ENCODE peak calls at places on chromosomes 6 and 20, in six cellular contexts. One of them, this sample, is unnamed.

GRCh38 chr6:169096326-169096882 is 157.2 kb downstream of the THBS2 start:
- DNase-seq in left ventricle myocardium inferior: no peak
- DNase-seq in upper lobe of right lung: no peak
- DNase-seq in cardiac muscle cell: no peak
- DNase-seq in OCI-LY7: no peak
- DNase-seq in neural progenitor cell: no peak
- DNase-seq in this sample: peak; percentile 55

GRCh38 chr20:708956-709355 is 33.4 kb upstream of the SCRT2 start:
- DNase-seq in neural progenitor cell: no peak
- DNase-seq in cardiac muscle cell: no peak
- DNase-seq in upper lobe of right lung: no peak
- DNase-seq in OCI-LY7: no peak
- DNase-seq in left ventricle myocardium inferior: no peak
- DNase-seq in this sample: no peak

GRCh38 chr20:44629017-44629385 is 22.5 kb downstream of the ADA start:
- DNase-seq in neural progenitor cell: no peak
- DNase-seq in left ventricle myocardium inferior: no peak
- DNase-seq in cardiac muscle cell: no peak
- DNase-seq in upper lobe of right lung: no peak
- DNase-seq in OCI-LY7: no peak
- DNase-seq in this sample: no peak

GRCh38 chr6:170207586-170207985 is 83.3 kb downstream of the DLL1 start:
- DNase-seq in OCI-LY7: no peak
- DNase-seq in upper lobe of right lung: no peak
- DNase-seq in left ventricle myocardium inferior: no peak
- DNase-seq in cardiac muscle cell: no peak
- DNase-seq in neural progenitor cell: no peak
- DNase-seq in this sample: no peak

GRCh38 chr6:168060521-168060931 is 18.5 kb downstream of the FRMD1 start:
- DNase-seq in upper lobe of right lung: no peak
- DNase-seq in OCI-LY7: no peak
- DNase-seq in left ventricle myocardium inferior: peak; percentile 72
- DNase-seq in cardiac muscle cell: peak; percentile 91
- DNase-seq in neural progenitor cell: peak; percentile 79
- DNase-seq in this sample: peak; percentile 61

GRCh38 chr6:74356385-74356784 is 660.4 kb downstream of the CD109 start:
- DNase-seq in OCI-LY7: no peak
- DNase-seq in cardiac muscle cell: no peak
- DNase-seq in left ventricle myocardium inferior: no peak
- DNase-seq in neural progenitor cell: no peak
- DNase-seq in upper lobe of right lung: no peak
- DNase-seq in this sample: no peak

GRCh38 chr6:12232339-12232738 is 57.8 kb upstream of the EDN1 start:
- DNase-seq in upper lobe of right lung: no peak
- DNase-seq in cardiac muscle cell: peak; percentile 75
- DNase-seq in left ventricle myocardium inferior: no peak
- DNase-seq in OCI-LY7: no peak
- DNase-seq in neural progenitor cell: no peak
- DNase-seq in this sample: no peak

GRCh38 chr20:62366370-62367135 is 559 bp downstream of the LAMA5 start:
- DNase-seq in left ventricle myocardium inferior: peak; percentile 47
- DNase-seq in OCI-LY7: peak; percentile 45
- DNase-seq in cardiac muscle cell: no peak
- DNase-seq in neural progenitor cell: peak; percentile 89
- DNase-seq in upper lobe of right lung: peak; percentile 85
- DNase-seq in this sample: peak; percentile 66

GRCh38 chr6:99189823-99190721 is 159.4 kb downstream of the FAXC start:
- DNase-seq in neural progenitor cell: no peak
- DNase-seq in OCI-LY7: no peak
- DNase-seq in cardiac muscle cell: no peak
- DNase-seq in upper lobe of right lung: no peak
- DNase-seq in left ventricle myocardium inferior: no peak
- DNase-seq in this sample: no peak

GRCh38 chr6:138673317-138674014 is 100.1 kb upstream of the CCDC28A start:
- DNase-seq in left ventricle myocardium inferior: no peak
- DNase-seq in upper lobe of right lung: no peak
- DNase-seq in OCI-LY7: no peak
- DNase-seq in cardiac muscle cell: peak; percentile 40
- DNase-seq in neural progenitor cell: no peak
- DNase-seq in this sample: no peak

GRCh38 chr6:52573295-52573694 is 3.6 kb downstream of the TRAM2 start:
- DNase-seq in upper lobe of right lung: no peak
- DNase-seq in cardiac muscle cell: peak; percentile 57
- DNase-seq in neural progenitor cell: peak; percentile 67
- DNase-seq in OCI-LY7: no peak
- DNase-seq in left ventricle myocardium inferior: no peak
- DNase-seq in this sample: peak; percentile 41

GRCh38 chr6:149636116-149636515 is 12.4 kb downstream of the KATNA1 start:
- DNase-seq in left ventricle myocardium inferior: no peak
- DNase-seq in upper lobe of right lung: no peak
- DNase-seq in neural progenitor cell: no peak
- DNase-seq in cardiac muscle cell: peak; percentile 34
- DNase-seq in OCI-LY7: no peak
- DNase-seq in this sample: peak; percentile 13

GRCh38 chr20:36777576-36777975 is 4.0 kb upstream of the DSN1 start:
- DNase-seq in OCI-LY7: no peak
- DNase-seq in upper lobe of right lung: no peak
- DNase-seq in neural progenitor cell: no peak
- DNase-seq in cardiac muscle cell: no peak
- DNase-seq in left ventricle myocardium inferior: no peak
- DNase-seq in this sample: peak; percentile 44

GRCh38 chr20:36775826-36776225 is 2.3 kb upstream of the DSN1 start:
- DNase-seq in cardiac muscle cell: no peak
- DNase-seq in left ventricle myocardium inferior: no peak
- DNase-seq in upper lobe of right lung: no peak
- DNase-seq in OCI-LY7: no peak
- DNase-seq in neural progenitor cell: no peak
- DNase-seq in this sample: no peak

GRCh38 chr20:36778831-36779655 is 5.5 kb upstream of the DSN1 start:
- DNase-seq in neural progenitor cell: no peak
- DNase-seq in cardiac muscle cell: no peak
- DNase-seq in OCI-LY7: no peak
- DNase-seq in left ventricle myocardium inferior: no peak
- DNase-seq in upper lobe of right lung: no peak
- DNase-seq in this sample: no peak

GRCh38 chr20:36777152-36777551 is 3.6 kb upstream of the DSN1 start:
- DNase-seq in left ventricle myocardium inferior: no peak
- DNase-seq in OCI-LY7: no peak
- DNase-seq in neural progenitor cell: no peak
- DNase-seq in upper lobe of right lung: no peak
- DNase-seq in cardiac muscle cell: no peak
- DNase-seq in this sample: peak; percentile 72

DNA sequence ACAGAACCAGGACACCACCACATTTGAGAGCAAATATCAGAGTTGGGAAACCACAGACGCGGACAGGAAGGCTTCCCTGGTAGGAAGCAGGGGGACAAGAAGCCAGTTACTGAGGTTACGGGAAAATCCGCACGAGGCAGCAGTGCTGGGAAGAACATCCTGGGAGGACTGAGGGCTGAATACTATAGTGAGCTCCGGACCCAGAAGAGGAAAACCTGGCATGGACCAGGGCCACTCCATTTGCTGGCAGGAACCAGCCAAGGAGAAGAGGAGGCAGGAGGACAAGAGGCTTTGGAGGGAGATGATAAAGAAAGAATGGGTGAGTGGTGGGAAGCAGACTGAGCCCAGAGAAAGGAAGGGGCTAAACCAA is 6.1 kb upstream of the DSN1 start:
- DNase-seq in neural progenitor cell: peak; percentile 32
- DNase-seq in left ventricle myocardium inferior: no peak
- DNase-seq in cardiac muscle cell: no peak
- DNase-seq in OCI-LY7: no peak
- DNase-seq in upper lobe of right lung: no peak
- DNase-seq in this sample: no peak
- H3K36me3 ChIP-seq in neural progenitor cell: no peaks in the 10 kb centered on the region
- H3K36me3 ChIP-seq in left ventricle myocardium inferior: peaks cover 32% of the 10 kb centered on the region
- H3K36me3 ChIP-seq in cardiac muscle cell: no peaks in the 10 kb centered on the region
- H3K36me3 ChIP-seq in OCI-LY7: no peaks in the 10 kb centered on the region
- H3K36me3 ChIP-seq in upper lobe of right lung: peaks cover 17% of the 10 kb centered on the region
- H3K36me3 ChIP-seq in this sample: peaks cover 14% of the 10 kb centered on the region

DNA sequence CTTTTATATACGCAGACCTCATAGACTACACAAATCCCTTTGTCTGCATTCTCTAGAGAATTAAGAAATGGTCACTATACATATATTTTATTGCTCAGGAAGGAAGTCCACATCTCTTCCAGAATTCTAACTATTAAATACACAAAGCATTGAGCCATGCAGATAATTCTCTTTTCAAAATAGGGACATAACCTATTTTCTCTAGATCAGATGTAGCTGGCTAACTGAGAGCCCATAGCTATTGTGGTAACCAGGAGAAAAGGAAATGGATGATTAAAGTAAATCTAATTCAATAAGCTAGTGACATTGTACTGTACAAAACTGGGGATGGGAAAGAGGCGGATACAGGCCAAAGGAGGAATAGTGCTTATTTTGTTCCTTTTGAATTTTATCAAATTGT is 137.2 kb downstream of the BACH2 start:
- DNase-seq in cardiac muscle cell: no peak
- DNase-seq in upper lobe of right lung: no peak
- DNase-seq in left ventricle myocardium inferior: no peak
- DNase-seq in neural progenitor cell: no peak
- DNase-seq in OCI-LY7: no peak
- DNase-seq in this sample: no peak
- H3K36me3 ChIP-seq in cardiac muscle cell: no peaks in the 10 kb centered on the region
- H3K36me3 ChIP-seq in upper lobe of right lung: no peaks in the 10 kb centered on the region
- H3K36me3 ChIP-seq in left ventricle myocardium inferior: no peaks in the 10 kb centered on the region
- H3K36me3 ChIP-seq in neural progenitor cell: no peaks in the 10 kb centered on the region
- H3K36me3 ChIP-seq in OCI-LY7: peaks cover 30% of the 10 kb centered on the region
- H3K36me3 ChIP-seq in this sample: no peaks in the 10 kb centered on the region

GRCh38 chr20:57379263-57379647 is 11.9 kb upstream of the RBM38 start:
- DNase-seq in upper lobe of right lung: no peak
- DNase-seq in OCI-LY7: no peak
- DNase-seq in neural progenitor cell: no peak
- DNase-seq in left ventricle myocardium inferior: no peak
- DNase-seq in cardiac muscle cell: no peak
- DNase-seq in this sample: no peak
- H3K36me3 ChIP-seq in upper lobe of right lung: peaks cover 50% of the 10 kb centered on the region
- H3K36me3 ChIP-seq in OCI-LY7: peaks cover 87% of the 10 kb centered on the region
- H3K36me3 ChIP-seq in neural progenitor cell: no peaks in the 10 kb centered on the region
- H3K36me3 ChIP-seq in left ventricle myocardium inferior: peaks cover 59% of the 10 kb centered on the region
- H3K36me3 ChIP-seq in cardiac muscle cell: peaks cover 36% of the 10 kb centered on the region
- H3K36me3 ChIP-seq in this sample: peaks cover 54% of the 10 kb centered on the region

DNA sequence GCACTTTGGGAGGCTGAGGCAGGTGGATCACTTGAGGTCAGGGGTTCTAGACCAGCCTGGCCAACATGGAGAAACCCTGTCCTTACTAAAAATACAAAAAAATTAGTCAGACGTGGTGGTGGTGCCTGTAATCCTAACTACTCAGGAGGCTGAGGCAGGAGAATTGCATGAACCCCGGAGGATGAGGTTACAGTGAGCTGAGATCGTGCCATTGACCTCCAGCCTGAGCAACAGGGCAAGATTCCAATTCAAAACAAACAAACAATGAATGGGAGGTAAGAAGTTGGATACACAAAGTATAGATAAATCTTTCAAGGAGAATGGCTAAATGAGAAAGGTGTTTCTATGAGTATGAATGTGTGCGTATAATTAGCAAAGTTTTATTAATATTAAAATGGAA is 75.3 kb downstream of the REV3L start:
- DNase-seq in left ventricle myocardium inferior: no peak
- DNase-seq in OCI-LY7: no peak
- DNase-seq in upper lobe of right lung: no peak
- DNase-seq in neural progenitor cell: no peak
- DNase-seq in cardiac muscle cell: no peak
- DNase-seq in this sample: no peak
- H3K36me3 ChIP-seq in left ventricle myocardium inferior: peaks cover 49% of the 10 kb centered on the region
- H3K36me3 ChIP-seq in OCI-LY7: peaks cover 73% of the 10 kb centered on the region
- H3K36me3 ChIP-seq in upper lobe of right lung: peaks cover 45% of the 10 kb centered on the region
- H3K36me3 ChIP-seq in neural progenitor cell: peaks cover 3% of the 10 kb centered on the region
- H3K36me3 ChIP-seq in cardiac muscle cell: peaks cover 25% of the 10 kb centered on the region
- H3K36me3 ChIP-seq in this sample: peaks cover 48% of the 10 kb centered on the region

DNA sequence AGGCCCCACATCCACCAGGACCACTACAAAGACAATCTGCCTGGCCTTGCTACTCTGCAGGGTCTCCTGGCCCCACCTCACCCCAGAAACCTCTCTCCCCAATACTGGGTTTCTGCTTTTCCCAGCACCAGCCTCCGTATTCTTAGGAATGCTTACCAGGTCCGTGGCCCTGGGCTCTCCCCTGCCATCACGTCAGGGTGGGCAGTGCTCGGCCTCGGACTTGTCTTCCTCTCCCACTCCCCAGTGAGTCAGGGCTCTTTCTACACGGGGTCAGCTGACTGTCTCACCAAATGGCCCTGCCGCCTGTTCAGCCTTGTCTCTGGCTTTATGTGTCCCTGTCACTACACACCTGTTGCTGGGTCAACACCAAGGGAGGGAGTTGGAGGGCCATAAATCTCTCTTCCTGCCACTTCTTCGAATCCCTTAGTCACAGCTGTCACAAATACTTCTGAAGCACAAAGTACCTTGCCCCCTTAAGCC is 3.2 kb downstream of the NNAT start:
- DNase-seq in neural progenitor cell: no peak
- DNase-seq in left ventricle myocardium inferior: no peak
- DNase-seq in cardiac muscle cell: no peak
- DNase-seq in upper lobe of right lung: no peak
- DNase-seq in OCI-LY7: no peak
- DNase-seq in this sample: peak; percentile 99
- H3K36me3 ChIP-seq in neural progenitor cell: no peaks in the 10 kb centered on the region
- H3K36me3 ChIP-seq in left ventricle myocardium inferior: peaks cover 5% of the 10 kb centered on the region
- H3K36me3 ChIP-seq in cardiac muscle cell: no peaks in the 10 kb centered on the region
- H3K36me3 ChIP-seq in upper lobe of right lung: no peaks in the 10 kb centered on the region
- H3K36me3 ChIP-seq in OCI-LY7: peaks cover 4% of the 10 kb centered on the region
- H3K36me3 ChIP-seq in this sample: peaks cover 33% of the 10 kb centered on the region

GRCh38 chr6:31529329-31530150 is 778 bp downstream of the MCCD1 start:
- DNase-seq in cardiac muscle cell: no peak
- DNase-seq in OCI-LY7: no peak
- DNase-seq in upper lobe of right lung: no peak
- DNase-seq in left ventricle myocardium inferior: no peak
- DNase-seq in neural progenitor cell: no peak
- DNase-seq in this sample: no peak
- H3K36me3 ChIP-seq in cardiac muscle cell: peaks cover 43% of the 10 kb centered on the region
- H3K36me3 ChIP-seq in OCI-LY7: peaks cover 64% of the 10 kb centered on the region
- H3K36me3 ChIP-seq in upper lobe of right lung: peaks cover 52% of the 10 kb centered on the region
- H3K36me3 ChIP-seq in left ventricle myocardium inferior: peaks cover 52% of the 10 kb centered on the region
- H3K36me3 ChIP-seq in neural progenitor cell: peaks cover 10% of the 10 kb centered on the region
- H3K36me3 ChIP-seq in this sample: peaks cover 46% of the 10 kb centered on the region

GRCh38 chr6:11202513-11203305 is 29.8 kb downstream of the NEDD9 start:
- DNase-seq in left ventricle myocardium inferior: no peak
- DNase-seq in cardiac muscle cell: peak; percentile 25
- DNase-seq in OCI-LY7: no peak
- DNase-seq in neural progenitor cell: peak; percentile 70
- DNase-seq in upper lobe of right lung: no peak
- DNase-seq in this sample: peak; percentile 50
- H3K36me3 ChIP-seq in left ventricle myocardium inferior: peaks cover 30% of the 10 kb centered on the region
- H3K36me3 ChIP-seq in cardiac muscle cell: no peaks in the 10 kb centered on the region
- H3K36me3 ChIP-seq in OCI-LY7: no peaks in the 10 kb centered on the region
- H3K36me3 ChIP-seq in neural progenitor cell: no peaks in the 10 kb centered on the region
- H3K36me3 ChIP-seq in upper lobe of right lung: peaks cover 70% of the 10 kb centered on the region
- H3K36me3 ChIP-seq in this sample: no peaks in the 10 kb centered on the region